ENCODE peak calls at places on chromosomes 3 and 15, in five cellular contexts. One of them, this sample, is unnamed.

GRCh38 chr3:171056528-171056927 is 30.0 kb upstream of the SLC2A2 start:
- DNase-seq in K562: no peak
- DNase-seq in H1: no peak
- DNase-seq in GM12878: no peak
- DNase-seq in HepG2: peak; percentile 35
- DNase-seq in this sample: no peak

GRCh38 chr3:44442591-44443309 is 34.7 kb downstream of the ZNF445 start:
- DNase-seq in K562: peak; percentile 16
- DNase-seq in H1: no peak
- DNase-seq in GM12878: no peak
- DNase-seq in HepG2: no peak
- DNase-seq in this sample: no peak

GRCh38 chr15:66919421-66919820 is 146.0 kb upstream of the SMAD3 start:
- DNase-seq in K562: no peak
- DNase-seq in H1: no peak
- DNase-seq in GM12878: no peak
- DNase-seq in HepG2: no peak
- DNase-seq in this sample: no peak

GRCh38 chr3:138097192-138097829 is 18.1 kb downstream of the DZIP1L start:
- DNase-seq in K562: peak; percentile 12
- DNase-seq in H1: peak; percentile 86
- DNase-seq in GM12878: no peak
- DNase-seq in HepG2: no peak
- DNase-seq in this sample: peak; percentile 68

GRCh38 chr15:79160211-79160610 is 69.6 kb upstream of the RASGRF1 start:
- DNase-seq in K562: no peak
- DNase-seq in H1: no peak
- DNase-seq in GM12878: no peak
- DNase-seq in HepG2: no peak
- DNase-seq in this sample: no peak

GRCh38 chr15:78838480-78838879 is 27.2 kb upstream of the ADAMTS7 start:
- DNase-seq in K562: no peak
- DNase-seq in H1: no peak
- DNase-seq in GM12878: no peak
- DNase-seq in HepG2: no peak
- DNase-seq in this sample: no peak

GRCh38 chr3:166274996-166275395 is 437.8 kb upstream of the BCHE start:
- DNase-seq in K562: no peak
- DNase-seq in H1: no peak
- DNase-seq in GM12878: no peak
- DNase-seq in HepG2: no peak
- DNase-seq in this sample: no peak

GRCh38 chr3:120349819-120350125 is 618 bp upstream of the LRRC58 start:
- DNase-seq in K562: no peak
- DNase-seq in H1: no peak
- DNase-seq in GM12878: no peak
- DNase-seq in HepG2: no peak
- DNase-seq in this sample: no peak

GRCh38 chr3:61924991-61925390 is 363.6 kb downstream of the PTPRG start:
- DNase-seq in K562: no peak
- DNase-seq in H1: no peak
- DNase-seq in GM12878: no peak
- DNase-seq in HepG2: no peak
- DNase-seq in this sample: no peak

GRCh38 chr3:197546307-197547085 is 9.3 kb downstream of the BDH1 start:
- DNase-seq in K562: no peak
- DNase-seq in H1: no peak
- DNase-seq in GM12878: no peak
- DNase-seq in HepG2: no peak
- DNase-seq in this sample: no peak

GRCh38 chr3:12782172-12782815 is 14.2 kb upstream of the CAND2 start:
- DNase-seq in K562: peak; percentile 60
- DNase-seq in H1: no peak
- DNase-seq in GM12878: no peak
- DNase-seq in HepG2: no peak
- DNase-seq in this sample: peak; percentile 61

GRCh38 chr3:126083511-126083912 is 412 bp downstream of the SLC41A3 start:
- DNase-seq in K562: no peak
- DNase-seq in H1: peak; percentile 62
- DNase-seq in GM12878: no peak
- DNase-seq in HepG2: peak; percentile 14
- DNase-seq in this sample: peak; percentile 52

GRCh38 chr3:124395584-124396340 is 334.5 kb upstream of the UMPS start:
- DNase-seq in K562: no peak
- DNase-seq in H1: no peak
- DNase-seq in GM12878: no peak
- DNase-seq in HepG2: no peak
- DNase-seq in this sample: no peak

GRCh38 chr3:47227678-47228077 is 54.9 kb downstream of the KIF9 start:
- DNase-seq in K562: no peak
- DNase-seq in H1: no peak
- DNase-seq in GM12878: peak; percentile 58
- DNase-seq in HepG2: no peak
- DNase-seq in this sample: no peak
- TF ChIP-seq USF2 in K562: no peak
- TF ChIP-seq USF2 in H1: no peak
- TF ChIP-seq USF2 in GM12878: no peak
- TF ChIP-seq USF2 in HepG2: no peak
- TF ChIP-seq USF2 in this sample: no peak

GRCh38 chr3:131582438-131582837 is 79.7 kb upstream of the MRPL3 start:
- DNase-seq in K562: peak; percentile 28
- DNase-seq in H1: no peak
- DNase-seq in GM12878: no peak
- DNase-seq in HepG2: no peak
- DNase-seq in this sample: no peak
- TF ChIP-seq ATF3 in K562: no peak
- TF ChIP-seq ATF3 in H1: no peak
- TF ChIP-seq ATF3 in GM12878: no peak
- TF ChIP-seq ATF3 in HepG2: no peak
- TF ChIP-seq ATF3 in this sample: no peak

DNA sequence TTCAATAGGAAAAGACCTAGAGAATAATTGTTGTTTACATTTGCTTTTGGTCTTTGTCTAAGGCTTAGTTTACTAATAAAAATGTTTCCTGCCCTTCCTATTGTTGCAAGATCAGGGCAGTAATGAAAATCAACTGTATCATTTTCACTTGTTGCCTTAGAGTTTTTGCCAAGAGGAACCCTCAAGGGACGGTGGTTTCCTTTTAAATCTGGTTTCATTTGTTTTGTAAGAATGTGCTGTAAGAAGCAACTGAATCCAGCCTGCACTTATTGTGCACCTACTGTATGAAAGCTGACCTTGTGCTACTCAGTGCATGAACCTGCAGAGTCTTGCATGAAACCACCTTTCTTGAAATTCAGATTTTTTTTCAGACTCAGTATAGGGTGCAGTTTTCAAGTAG is 5.3 kb downstream of the IGF1R start:
- DNase-seq in K562: no peak
- DNase-seq in H1: no peak
- DNase-seq in GM12878: no peak
- DNase-seq in HepG2: no peak
- DNase-seq in this sample: no peak
- TF ChIP-seq USF2 in K562: no peak
- TF ChIP-seq USF2 in H1: no peak
- TF ChIP-seq USF2 in GM12878: no peak
- TF ChIP-seq USF2 in HepG2: no peak
- TF ChIP-seq USF2 in this sample: no peak

GRCh38 chr3:97763586-97764148 is 891 bp upstream of the ARL6 start:
- DNase-seq in K562: peak; percentile 1
- DNase-seq in H1: no peak
- DNase-seq in GM12878: no peak
- DNase-seq in HepG2: no peak
- DNase-seq in this sample: peak; percentile 16
- TF ChIP-seq ATF3 in K562: no peak
- TF ChIP-seq ATF3 in H1: no peak
- TF ChIP-seq ATF3 in GM12878: no peak
- TF ChIP-seq ATF3 in HepG2: no peak
- TF ChIP-seq ATF3 in this sample: no peak

GRCh38 chr3:151580592-151580991 is 119.7 kb upstream of the IGSF10 start:
- DNase-seq in K562: no peak
- DNase-seq in H1: no peak
- DNase-seq in GM12878: no peak
- DNase-seq in HepG2: no peak
- DNase-seq in this sample: no peak

GRCh38 chr3:151578495-151578894 is 117.6 kb upstream of the IGSF10 start:
- DNase-seq in K562: no peak
- DNase-seq in H1: no peak
- DNase-seq in GM12878: no peak
- DNase-seq in HepG2: no peak
- DNase-seq in this sample: no peak

GRCh38 chr3:151584603-151585002 is 123.7 kb upstream of the IGSF10 start:
- DNase-seq in K562: no peak
- DNase-seq in H1: no peak
- DNase-seq in GM12878: peak; percentile 5
- DNase-seq in HepG2: no peak
- DNase-seq in this sample: no peak

GRCh38 chr3:151579571-151580270 is 118.9 kb upstream of the IGSF10 start:
- DNase-seq in K562: no peak
- DNase-seq in H1: no peak
- DNase-seq in GM12878: no peak
- DNase-seq in HepG2: no peak
- DNase-seq in this sample: no peak

GRCh38 chr3:151581046-151581445 is 120.2 kb upstream of the IGSF10 start:
- DNase-seq in K562: no peak
- DNase-seq in H1: no peak
- DNase-seq in GM12878: no peak
- DNase-seq in HepG2: no peak
- DNase-seq in this sample: no peak
- TF ChIP-seq USF2 in K562: no peak
- TF ChIP-seq USF2 in H1: no peak
- TF ChIP-seq USF2 in GM12878: no peak
- TF ChIP-seq USF2 in HepG2: no peak
- TF ChIP-seq USF2 in this sample: no peak

DNA sequence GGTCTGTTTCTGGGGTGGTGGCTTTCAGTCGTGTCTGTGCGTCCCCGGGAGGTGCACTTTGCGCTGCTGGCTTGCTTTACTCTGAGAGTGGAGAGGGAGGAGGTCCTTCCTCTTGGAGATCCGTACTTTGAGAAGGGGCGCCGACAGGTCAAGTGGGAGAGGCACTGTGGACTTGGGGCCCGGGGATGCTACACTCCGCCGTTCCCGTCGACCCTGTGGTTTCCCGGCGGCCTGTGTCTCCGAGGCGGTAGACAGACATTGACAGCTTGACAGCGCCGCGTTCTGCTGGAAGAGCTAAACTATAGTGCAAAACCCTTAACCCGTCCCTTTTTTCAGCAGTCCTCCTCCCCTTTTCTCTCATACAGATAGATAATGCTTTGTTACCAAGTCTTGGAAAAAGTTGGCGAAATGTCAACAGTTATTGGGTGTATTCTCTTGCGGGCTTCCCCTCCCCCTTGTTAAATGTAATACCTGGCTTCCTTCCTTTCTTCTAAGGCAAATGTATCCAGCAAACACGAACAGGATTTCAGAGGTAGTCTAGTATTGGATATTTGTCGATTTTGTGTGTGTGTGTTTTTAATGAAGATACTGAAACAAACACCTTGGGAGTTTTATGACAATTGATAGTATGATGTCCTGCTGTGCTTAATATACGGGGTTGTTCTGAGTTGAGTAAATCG is 6.6 kb downstream of the TPM1 start:
- DNase-seq in K562: peak; percentile 57
- DNase-seq in H1: peak; percentile 71
- DNase-seq in GM12878: no peak
- DNase-seq in HepG2: peak; percentile 67
- DNase-seq in this sample: peak; percentile 51
- TF ChIP-seq ATF3 in K562: no peak
- TF ChIP-seq ATF3 in H1: no peak
- TF ChIP-seq ATF3 in GM12878: no peak
- TF ChIP-seq ATF3 in HepG2: no peak
- TF ChIP-seq ATF3 in this sample: no peak

GRCh38 chr3:16741890-16742289 is 136.7 kb upstream of the DAZL start:
- DNase-seq in K562: no peak
- DNase-seq in H1: no peak
- DNase-seq in GM12878: no peak
- DNase-seq in HepG2: no peak
- DNase-seq in this sample: no peak
- TF ChIP-seq USF2 in K562: no peak
- TF ChIP-seq USF2 in H1: no peak
- TF ChIP-seq USF2 in GM12878: no peak
- TF ChIP-seq USF2 in HepG2: no peak
- TF ChIP-seq USF2 in this sample: no peak

GRCh38 chr15:95277266-95277665 is 1045.9 kb downstream of the MCTP2 start:
- DNase-seq in K562: no peak
- DNase-seq in H1: no peak
- DNase-seq in GM12878: no peak
- DNase-seq in HepG2: no peak
- DNase-seq in this sample: no peak

GRCh38 chr15:95279277-95280019 is 1048.1 kb downstream of the MCTP2 start:
- DNase-seq in K562: no peak
- DNase-seq in H1: no peak
- DNase-seq in GM12878: no peak
- DNase-seq in HepG2: no peak
- DNase-seq in this sample: no peak

GRCh38 chr15:95278532-95279265 is 1047.3 kb downstream of the MCTP2 start:
- DNase-seq in K562: no peak
- DNase-seq in H1: no peak
- DNase-seq in GM12878: no peak
- DNase-seq in HepG2: no peak
- DNase-seq in this sample: no peak

GRCh38 chr15:95281470-95281869 is 1049.0 kb upstream of the NR2F2 start:
- DNase-seq in K562: no peak
- DNase-seq in H1: no peak
- DNase-seq in GM12878: no peak
- DNase-seq in HepG2: no peak
- DNase-seq in this sample: no peak

DNA sequence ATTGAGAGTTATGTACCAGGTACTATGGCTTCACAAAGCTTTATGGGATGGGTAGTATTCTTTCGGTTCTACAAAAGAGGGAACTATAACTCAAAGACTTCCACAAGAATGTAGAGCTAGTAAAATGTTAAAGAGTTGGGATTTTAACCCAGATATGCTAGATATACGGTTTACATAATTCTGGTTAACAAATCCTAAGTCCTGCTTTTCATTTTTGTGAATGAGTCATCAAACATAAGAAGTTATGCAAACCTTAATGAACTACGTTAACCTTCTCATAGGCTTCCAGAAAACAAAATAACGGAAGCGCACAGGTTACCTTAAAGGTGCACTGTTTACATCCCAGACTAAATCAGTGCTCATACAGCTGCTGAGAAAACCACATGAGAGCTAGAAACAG is 1049.3 kb downstream of the MCTP2 start:
- DNase-seq in K562: no peak
- DNase-seq in H1: no peak
- DNase-seq in GM12878: no peak
- DNase-seq in HepG2: no peak
- DNase-seq in this sample: no peak
- TF ChIP-seq ATF3 in K562: no peak
- TF ChIP-seq ATF3 in H1: no peak
- TF ChIP-seq ATF3 in GM12878: no peak
- TF ChIP-seq ATF3 in HepG2: no peak
- TF ChIP-seq ATF3 in this sample: no peak

This sample was measured in WTC11.